ENCODE peak calls at places on chromosomes 16 and 17, in five cellular contexts. X is kidney, K is HL-60, I is epithelial cell of esophagus, F is fibroblast of mammary gland. R is an unnamed sample.

GRCh38 chr16:85523602-85524364 is 89.3 kb upstream of the GSE1 start:
- DNase-seq in X (no peak), K (peak), I (no peak), F (peak), R (no peak)

GRCh38 chr16:72721981-72722380 is 325.9 kb downstream of the ZFHX3 start:
- DNase-seq in X (no peak), K (no peak), I (no peak), F (no peak), R (no peak)

GRCh38 chr17:82367724-82368524 is 3.6 kb upstream of the UTS2R start:
- DNase-seq in X (no peak), K (no peak), I (no peak), F (peak), R (no peak)

GRCh38 chr17:64155751-64156544 is 26.0 kb upstream of the ERN1 start:
- DNase-seq in X (peak), K (no peak), I (no peak), F (peak), R (no peak)

GRCh38 chr17:60699090-60699489 is 21.4 kb downstream of the BCAS3 start:
- DNase-seq in X (no peak), K (no peak), I (peak), F (no peak), R (no peak)

GRCh38 chr17:39617446-39618251 is 9.1 kb upstream of the PPP1R1B start:
- DNase-seq in X (peak), K (peak), I (peak), F (peak), R (no peak)

GRCh38 chr16:52537463-52537862 is 9.5 kb downstream of the TOX3 start:
- DNase-seq in X (no peak), K (no peak), I (no peak), F (no peak), R (no peak)

GRCh38 chr17:80795737-80796136 is 195.9 kb upstream of the CHMP6 start:
- DNase-seq in X (peak), K (no peak), I (no peak), F (no peak), R (no peak)

GRCh38 chr16:57045694-57046381 is 46.5 kb upstream of the CPNE2 start:
- DNase-seq in X (peak), K (peak), I (peak), F (peak), R (no peak)

GRCh38 chr17:41013181-41013580 is 4.3 kb upstream of the KRTAP3-1 start:
- DNase-seq in X (no peak), K (no peak), I (peak), F (peak), R (no peak)

GRCh38 chr16:46739934-46740333 is 8.2 kb downstream of the MYLK3 start:
- DNase-seq in X (no peak), K (no peak), I (no peak), F (no peak), R (no peak)

GRCh38 chr16:54171855-54172537 is 114.6 kb downstream of the IRX3 start:
- DNase-seq in X (no peak), K (peak), I (peak), F (peak), R (no peak)

GRCh38 chr16:4176794-4177438 is 60.7 kb upstream of the ADCY9 start:
- DNase-seq in X (no peak), K (peak), I (peak), F (peak), R (peak)

GRCh38 chr17:56173958-56174357 is 20.7 kb downstream of the ANKFN1 start:
- DNase-seq in X (no peak), K (no peak), I (no peak), F (no peak), R (peak)

GRCh38 chr17:61401280-61402072 is 1.8 kb downstream of the TBX2 start:
- DNase-seq in X (peak), K (no peak), I (no peak), F (no peak), R (no peak)

GRCh38 chr17:56593073-56593740 is at the start of gene NOG:
- DNase-seq in X (peak), K (peak), I (peak), F (peak), R (no peak)

GRCh38 chr17:52157161-52157560 is 1.4 kb downstream of the CA10 start:
- DNase-seq in X (no peak), K (no peak), I (no peak), F (no peak), R (no peak)

GRCh38 chr17:47778184-47778635 is 43.4 kb downstream of the OSBPL7 start:
- DNase-seq in X (peak), K (no peak), I (no peak), F (no peak), R (no peak)

GRCh38 chr16:26995522-26995921 is 71.2 kb upstream of the C16orf82 start:
- DNase-seq in X (no peak), K (no peak), I (no peak), F (no peak), R (no peak)

DNA sequence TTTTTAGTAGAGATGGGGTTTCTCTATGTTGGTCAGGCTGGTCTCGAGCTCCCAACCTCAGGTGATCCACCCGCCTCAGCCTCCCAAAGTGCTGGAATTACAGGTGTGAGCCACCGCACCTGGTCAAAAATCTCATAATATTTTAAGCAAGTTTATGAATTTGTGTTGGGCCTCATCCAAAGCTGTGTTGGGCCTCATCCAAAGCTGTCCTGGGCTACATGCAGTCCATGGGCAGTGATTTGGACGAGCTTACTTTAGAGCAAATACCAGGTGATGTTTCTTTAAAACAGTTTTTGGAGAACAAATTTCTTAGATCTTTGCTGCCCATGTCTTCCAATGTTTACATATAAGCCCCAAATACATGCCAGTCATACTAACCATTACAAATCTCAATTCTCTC is 84.4 kb upstream of the C17orf78 start:
- DNase-seq in X (no peak), K (no peak), I (no peak), F (no peak), R (no peak)
- TF ChIP-seq CTCF in X (no peak), K (no peak), I (no peak), F (no peak), R (no peak)

GRCh38 chr17:67362173-67362572 is 4.2 kb downstream of the PSMD12 start:
- DNase-seq in X (no peak), K (no peak), I (no peak), F (no peak), R (no peak)
- TF ChIP-seq CTCF in X (no peak), K (no peak), I (no peak), F (no peak), R (no peak)

DNA sequence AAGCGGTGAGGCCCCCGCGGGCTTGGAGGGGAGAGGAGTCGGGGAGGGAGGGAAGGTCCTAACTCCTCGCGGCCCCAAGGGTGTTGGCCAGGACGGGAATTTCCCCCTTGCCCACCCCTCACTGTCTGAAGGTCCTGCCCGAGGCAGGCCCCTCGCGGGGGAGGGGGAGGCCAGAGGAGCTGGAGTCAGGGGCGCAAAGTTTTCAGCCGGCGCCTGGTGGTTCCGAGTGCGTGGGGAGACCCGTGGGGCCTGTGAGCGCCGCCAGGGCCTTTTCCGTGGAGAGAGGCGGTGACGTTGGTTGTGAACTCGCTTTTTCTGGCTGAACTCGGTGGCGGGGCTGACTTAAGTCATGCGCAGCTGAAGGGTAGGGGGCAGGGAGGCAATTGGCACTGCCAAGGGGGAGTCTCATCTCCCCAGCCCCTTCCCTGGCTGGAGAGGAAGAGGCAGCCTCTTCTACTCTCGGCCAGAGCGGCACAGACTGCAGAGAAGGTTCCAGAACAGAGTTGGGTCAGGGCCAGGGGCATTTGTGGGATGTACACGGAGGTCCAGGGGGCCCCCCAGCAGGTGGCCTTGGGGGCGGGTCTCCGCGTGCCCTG is 1.5 kb downstream of the CACNA1H start:
- DNase-seq in X (no peak), K (no peak), I (no peak), F (no peak), R (no peak)
- TF ChIP-seq CTCF in X (no peak), K (no peak), I (no peak), F (no peak), R (peak)

GRCh38 chr17:66625321-66625767 is 209.6 kb upstream of the CACNG5 start:
- DNase-seq in X (no peak), K (no peak), I (peak), F (peak), R (no peak)
- TF ChIP-seq CTCF in X (peak), K (no peak), I (peak), F (peak), R (peak)

GRCh38 chr17:67575325-67575724 is 142.4 kb upstream of the NOL11 start:
- DNase-seq in X (peak), K (no peak), I (peak), F (no peak), R (no peak)
- TF ChIP-seq CTCF in X (peak), K (no peak), I (peak), F (no peak), R (no peak)

GRCh38 chr17:62592305-62593099 is 35.0 kb upstream of the MRC2 start:
- DNase-seq in X (no peak), K (no peak), I (peak), F (peak), R (no peak)
- TF ChIP-seq CTCF in X (no peak), K (no peak), I (no peak), F (no peak), R (peak)

GRCh38 chr16:21598676-21599157 is 660 bp upstream of the METTL9 start:
- DNase-seq in X (no peak), K (peak), I (peak), F (no peak), R (no peak)

GRCh38 chr16:21602785-21603184 is 3.4 kb downstream of the METTL9 start:
- DNase-seq in X (no peak), K (no peak), I (no peak), F (no peak), R (no peak)

GRCh38 chr16:21597571-21598030 is 1.8 kb upstream of the METTL9 start:
- DNase-seq in X (no peak), K (no peak), I (no peak), F (no peak), R (no peak)

GRCh38 chr16:21599994-21600773 is 807 bp downstream of the METTL9 start:
- DNase-seq in X (peak), K (peak), I (peak), F (peak), R (no peak)

GRCh38 chr16:21599158-21599993 is at the start of gene METTL9:
- DNase-seq in X (peak), K (peak), I (peak), F (peak), R (peak)
- TF ChIP-seq CTCF in X (no peak), K (no peak), I (no peak), F (no peak), R (peak)

GRCh38 chr17:7786866-7787265 is 47.2 kb upstream of the KDM6B start:
- DNase-seq in X (no peak), K (no peak), I (no peak), F (no peak), R (no peak)

GRCh38 chr17:7781467-7781866 is 52.5 kb upstream of the KDM6B start:
- DNase-seq in X (no peak), K (no peak), I (no peak), F (no peak), R (no peak)

GRCh38 chr17:7777017-7777416 is 57.0 kb upstream of the KDM6B start:
- DNase-seq in X (no peak), K (no peak), I (no peak), F (no peak), R (no peak)

GRCh38 chr17:7780736-7781135 is 53.3 kb upstream of the KDM6B start:
- DNase-seq in X (no peak), K (no peak), I (no peak), F (no peak), R (no peak)

DNA sequence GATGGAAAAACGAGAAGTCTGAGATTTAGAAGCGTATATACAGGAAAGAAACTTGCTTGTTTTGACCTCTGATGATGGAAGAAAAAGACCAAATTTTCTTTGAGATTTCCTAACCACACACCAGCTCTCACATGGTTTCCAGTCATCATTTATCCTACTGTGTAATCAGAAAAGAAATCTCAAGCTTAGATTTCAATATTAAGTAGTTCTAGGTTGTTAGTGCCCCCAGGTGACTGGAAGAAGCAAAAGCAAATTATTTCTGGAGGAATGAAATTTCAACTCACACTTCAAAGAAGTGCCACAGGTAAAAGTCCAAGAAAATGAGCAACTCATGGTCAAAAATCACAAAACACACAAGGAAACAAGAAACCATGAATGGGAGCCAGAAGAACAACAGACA is 51.8 kb upstream of the KDM6B start:
- DNase-seq in X (no peak), K (no peak), I (peak), F (peak), R (no peak)
- TF ChIP-seq CTCF in X (no peak), K (no peak), I (no peak), F (peak), R (peak)

GRCh38 chr17:7328840-7329359 is at the start of gene NEURL4:
- DNase-seq in X (no peak), K (no peak), I (peak), F (no peak), R (no peak)
- TF ChIP-seq CTCF in X (no peak), K (no peak), I (no peak), F (no peak), R (peak)

DNA sequence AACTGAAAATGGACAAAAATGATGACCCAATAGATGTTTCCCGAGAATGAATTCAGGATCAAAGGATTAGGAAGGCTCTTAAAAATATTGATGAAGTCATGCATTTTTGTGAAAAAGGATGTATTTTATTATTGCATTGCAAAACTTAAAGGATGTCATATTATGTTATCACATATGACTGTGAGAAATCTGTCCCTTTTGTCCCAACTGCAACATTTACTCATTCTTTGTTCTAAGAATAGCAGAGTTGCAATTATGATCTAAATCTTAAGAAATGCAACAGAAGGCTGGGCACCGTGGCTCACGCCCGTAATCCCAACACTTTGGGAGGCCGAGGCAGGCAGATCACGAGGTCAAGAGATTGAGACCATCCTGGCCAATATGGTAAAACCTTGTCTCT is 13.1 kb upstream of the MYH13 start:
- DNase-seq in X (no peak), K (no peak), I (no peak), F (no peak), R (no peak)
- TF ChIP-seq CTCF in X (no peak), K (no peak), I (no peak), F (no peak), R (no peak)

R was measured in chondrocyte.